ENCODE peak calls at places on chromosomes 3 and 15, in seven cellular contexts. H, N, O, W, I, E and Q are unnamed samples.

GRCh38 chr3:170383567-170383966 is 26.1 kb downstream of the SKIL start:
- DNase-seq in H (no peak), N (no peak), O (no peak), W (no peak), I (no peak), E (no peak), Q (no peak)

GRCh38 chr3:33218446-33219174 is at the start of gene SUSD5:
- DNase-seq in H (no peak), N (no peak), O (peak; percentile 58), W (peak; percentile 78), I (no peak), E (peak; percentile 11), Q (no peak)

GRCh38 chr15:86316699-86317378 is 237.2 kb downstream of the AGBL1 start:
- DNase-seq in H (no peak), N (no peak), O (no peak), W (no peak), I (no peak), E (no peak), Q (no peak)

GRCh38 chr3:184415229-184415517 is 35.3 kb downstream of the CHRD start:
- DNase-seq in H (peak; percentile 15), N (no peak), O (no peak), W (peak; percentile 33), I (no peak), E (no peak), Q (no peak)

GRCh38 chr3:166446291-166446690 is 609.1 kb upstream of the BCHE start:
- DNase-seq in H (no peak), N (no peak), O (peak; percentile 53), W (no peak), I (no peak), E (no peak), Q (no peak)

GRCh38 chr3:86801921-86802320 is 189.0 kb downstream of the VGLL3 start:
- DNase-seq in H (no peak), N (no peak), O (peak; percentile 57), W (no peak), I (no peak), E (no peak), Q (no peak)

GRCh38 chr3:136149569-136150136 is 46.5 kb downstream of the MSL2 start:
- DNase-seq in H (no peak), N (no peak), O (peak; percentile 45), W (no peak), I (no peak), E (no peak), Q (no peak)

GRCh38 chr3:170997966-170998913 is 28.3 kb downstream of the SLC2A2 start:
- DNase-seq in H (peak; percentile 91), N (no peak), O (peak; percentile 20), W (no peak), I (no peak), E (no peak), Q (no peak)

GRCh38 chr3:52126500-52126899 is 27.7 kb downstream of the POC1A start:
- DNase-seq in H (no peak), N (no peak), O (no peak), W (no peak), I (no peak), E (no peak), Q (no peak)

GRCh38 chr15:72532991-72533601 is 59.0 kb downstream of the ARIH1 start:
- DNase-seq in H (peak; percentile 12), N (no peak), O (no peak), W (no peak), I (no peak), E (no peak), Q (no peak)

GRCh38 chr15:60844431-60845174 is 365.7 kb upstream of the ICE2 start:
- DNase-seq in H (no peak), N (no peak), O (no peak), W (no peak), I (peak; percentile 63), E (no peak), Q (peak; percentile 87)

GRCh38 chr15:99486371-99487336 is 79.1 kb upstream of the MEF2A start:
- DNase-seq in H (no peak), N (peak; percentile 92), O (peak; percentile 86), W (peak; percentile 96), I (no peak), E (peak; percentile 90), Q (no peak)

GRCh38 chr3:87958289-87958688 is 100.5 kb downstream of the CGGBP1 start:
- DNase-seq in H (no peak), N (no peak), O (no peak), W (no peak), I (no peak), E (no peak), Q (no peak)

GRCh38 chr3:157160652-157161480 is 919 bp upstream of the CCNL1 start:
- DNase-seq in H (peak; percentile 80), N (peak; percentile 95), O (peak; percentile 96), W (peak; percentile 95), I (peak; percentile 69), E (peak; percentile 93), Q (no peak)

GRCh38 chr15:73965094-73965729 is 26.9 kb downstream of the STOML1 start:
- DNase-seq in H (no peak), N (no peak), O (no peak), W (peak; percentile 58), I (no peak), E (no peak), Q (no peak)

GRCh38 chr3:52062499-52062898 is 6.1 kb upstream of the DUSP7 start:
- DNase-seq in H (no peak), N (no peak), O (peak; percentile 79), W (no peak), I (no peak), E (peak; percentile 66), Q (no peak)

GRCh38 chr15:39502616-39503195 is 78.2 kb upstream of the THBS1 start:
- DNase-seq in H (no peak), N (no peak), O (no peak), W (no peak), I (no peak), E (no peak), Q (no peak)

GRCh38 chr3:81433675-81434074 is 327.8 kb downstream of the GBE1 start:
- DNase-seq in H (no peak), N (no peak), O (no peak), W (no peak), I (no peak), E (no peak), Q (no peak)

GRCh38 chr15:41933771-41934170 is 38.6 kb downstream of the EHD4 start:
- DNase-seq in H (no peak), N (no peak), O (no peak), W (peak; percentile 73), I (no peak), E (peak; percentile 55), Q (no peak)

GRCh38 chr3:72604287-72604686 is 244.0 kb downstream of the SHQ1 start:
- DNase-seq in H (no peak), N (no peak), O (no peak), W (no peak), I (no peak), E (no peak), Q (no peak)

GRCh38 chr3:54066253-54066652 is 56.1 kb upstream of the CACNA2D3 start:
- DNase-seq in H (no peak), N (no peak), O (no peak), W (no peak), I (no peak), E (no peak), Q (no peak)

GRCh38 chr3:110568246-110568645 is 503.4 kb upstream of the NECTIN3 start:
- DNase-seq in H (no peak), N (no peak), O (peak; percentile 82), W (no peak), I (no peak), E (no peak), Q (no peak)

GRCh38 chr3:174826069-174826468 is 33.1 kb upstream of the NAALADL2 start:
- DNase-seq in H (no peak), N (no peak), O (no peak), W (no peak), I (no peak), E (no peak), Q (no peak)

GRCh38 chr3:58394339-58394738 is 39.3 kb downstream of the PDHB start:
- DNase-seq in H (no peak), N (no peak), O (no peak), W (no peak), I (no peak), E (no peak), Q (no peak)

GRCh38 chr3:97257942-97258341 is 443.5 kb downstream of the EPHA6 start:
- DNase-seq in H (no peak), N (no peak), O (no peak), W (no peak), I (no peak), E (no peak), Q (no peak)

GRCh38 chr3:23671901-23672589 is 133.7 kb upstream of the UBE2E1 start:
- DNase-seq in H (no peak), N (no peak), O (peak; percentile 48), W (no peak), I (no peak), E (peak; percentile 24), Q (no peak)

GRCh38 chr3:71206305-71206704 is 377.2 kb downstream of the FOXP1 start:
- DNase-seq in H (no peak), N (no peak), O (no peak), W (no peak), I (no peak), E (no peak), Q (no peak)
- H3K27ac ChIP-seq in H (peak overlapping the region; percentile 99), N (no peak overlapping the region), O (no peak overlapping the region), W (no peak overlapping the region), I (no peak overlapping the region), E (no peak overlapping the region), Q (no peak overlapping the region)

DNA sequence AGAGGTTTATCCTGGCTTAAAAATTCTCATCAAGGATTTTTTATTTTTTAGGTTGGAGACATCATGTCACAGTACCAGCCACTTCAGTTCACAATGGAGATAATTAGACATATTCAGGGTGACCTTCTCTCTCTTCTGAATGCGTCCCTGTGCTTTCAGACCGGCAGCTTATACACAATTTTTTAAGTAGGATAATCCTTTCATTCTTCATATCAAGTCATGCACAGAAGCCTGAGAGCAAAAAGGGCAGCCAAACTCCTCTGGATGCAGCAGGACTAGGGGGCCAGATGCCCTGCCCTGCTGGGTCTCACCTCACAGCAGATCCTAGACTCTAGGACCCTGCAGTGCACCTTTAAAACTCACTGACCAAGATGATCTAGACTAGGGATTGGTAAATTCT is 210.4 kb downstream of the ERC2 start:
- DNase-seq in H (no peak), N (no peak), O (no peak), W (no peak), I (no peak), E (no peak), Q (no peak)
- H3K9me3 ChIP-seq in H (no peaks in the 10 kb centered on the region), N (no peaks in the 10 kb centered on the region), O (no peaks in the 10 kb centered on the region), W (no peaks in the 10 kb centered on the region), I (no peaks in the 10 kb centered on the region), E (no peaks in the 10 kb centered on the region), Q (no peaks in the 10 kb centered on the region)

DNA sequence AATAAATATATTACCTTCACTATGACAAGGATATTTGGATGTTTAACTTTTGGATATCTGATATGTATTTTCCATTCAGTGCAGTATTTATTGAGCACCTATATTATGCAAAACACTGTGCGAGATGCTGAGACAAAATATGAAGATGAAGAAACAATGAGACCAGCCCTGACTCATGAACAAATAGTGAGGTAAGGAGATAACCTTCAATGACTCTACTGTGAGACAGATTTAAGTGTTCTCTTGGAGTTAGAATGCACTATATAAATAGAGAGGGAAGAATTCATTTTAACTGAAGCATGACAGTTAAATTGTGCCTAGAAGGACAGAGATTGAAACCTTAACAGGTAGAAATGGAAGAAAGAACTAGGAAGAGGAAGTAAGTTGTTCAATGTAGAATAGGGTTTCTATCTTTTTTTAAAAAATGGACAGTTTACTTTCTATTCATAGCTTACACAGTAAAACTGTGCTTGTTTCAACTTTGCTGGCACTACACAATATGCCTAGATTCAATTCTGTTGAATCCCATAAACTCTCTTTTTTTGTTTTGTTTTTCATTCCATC is 124.2 kb downstream of the ZBTB20 start:
- DNase-seq in H (no peak), N (no peak), O (no peak), W (no peak), I (no peak), E (no peak), Q (no peak)
- H3K4me1 ChIP-seq in H (no peaks in the 10 kb centered on the region), N (peaks cover 30% of the 10 kb centered on the region), O (no peaks in the 10 kb centered on the region), W (no peaks in the 10 kb centered on the region), I (no peaks in the 10 kb centered on the region), E (no peaks in the 10 kb centered on the region), Q (no peaks in the 10 kb centered on the region)

GRCh38 chr15:57440799-57441198 is 64.5 kb downstream of the CGNL1 start:
- DNase-seq in H (no peak), N (no peak), O (peak; percentile 65), W (no peak), I (no peak), E (no peak), Q (no peak)
- H3K27ac ChIP-seq in H (no peak overlapping the region), N (no peak overlapping the region), O (no peak overlapping the region), W (no peak overlapping the region), I (no peak overlapping the region), E (no peak overlapping the region), Q (no peak overlapping the region)